ENCODE peak calls at places on chromosome 17, in six cellular contexts. One of them, this sample, is unnamed.

GRCh38 chr17:49365667-49366066 is 3.6 kb upstream of the ZNF652 start:
- DNase-seq in foreskin fibroblast: no peak
- DNase-seq in NB4: peak; percentile 61
- DNase-seq in fibroblast of the aortic adventitia: no peak
- DNase-seq in body of pancreas: no peak
- DNase-seq in psoas muscle: no peak
- DNase-seq in this sample: no peak

GRCh38 chr17:48542956-48543853 is 1.7 kb downstream of the HOXB2 start:
- DNase-seq in foreskin fibroblast: peak; percentile 59
- DNase-seq in fibroblast of the aortic adventitia: peak; percentile 54
- DNase-seq in psoas muscle: peak; percentile 73
- DNase-seq in body of pancreas: no peak
- DNase-seq in NB4: no peak
- DNase-seq in this sample: no peak

GRCh38 chr17:16989230-16989952 is 17.5 kb upstream of the TNFRSF13B start:
- DNase-seq in NB4: peak; percentile 45
- DNase-seq in body of pancreas: no peak
- DNase-seq in foreskin fibroblast: no peak
- DNase-seq in psoas muscle: peak; percentile 39
- DNase-seq in fibroblast of the aortic adventitia: no peak
- DNase-seq in this sample: no peak

GRCh38 chr17:28368915-28369683 is 1.0 kb downstream of the VTN start:
- DNase-seq in fibroblast of the aortic adventitia: no peak
- DNase-seq in psoas muscle: no peak
- DNase-seq in body of pancreas: no peak
- DNase-seq in NB4: no peak
- DNase-seq in foreskin fibroblast: no peak
- DNase-seq in this sample: no peak

GRCh38 chr17:81601525-81602120 is 35.3 kb downstream of the NPLOC4 start:
- DNase-seq in psoas muscle: no peak
- DNase-seq in NB4: peak; percentile 78
- DNase-seq in foreskin fibroblast: peak; percentile 70
- DNase-seq in fibroblast of the aortic adventitia: peak; percentile 87
- DNase-seq in body of pancreas: peak; percentile 52
- DNase-seq in this sample: no peak

GRCh38 chr17:46003907-46004748 is 5.1 kb downstream of the STH start:
- DNase-seq in foreskin fibroblast: peak; percentile 9
- DNase-seq in fibroblast of the aortic adventitia: peak; percentile 23
- DNase-seq in NB4: no peak
- DNase-seq in body of pancreas: peak; percentile 94
- DNase-seq in psoas muscle: peak; percentile 67
- DNase-seq in this sample: no peak

GRCh38 chr17:64461788-64462187 is 12.9 kb downstream of the MILR1 start:
- DNase-seq in psoas muscle: no peak
- DNase-seq in fibroblast of the aortic adventitia: no peak
- DNase-seq in foreskin fibroblast: no peak
- DNase-seq in body of pancreas: no peak
- DNase-seq in NB4: no peak
- DNase-seq in this sample: no peak

GRCh38 chr17:42518046-42518754 is 17.8 kb upstream of the NAGLU start:
- DNase-seq in body of pancreas: peak; percentile 78
- DNase-seq in psoas muscle: peak; percentile 90
- DNase-seq in foreskin fibroblast: peak; percentile 98
- DNase-seq in NB4: peak; percentile 29
- DNase-seq in fibroblast of the aortic adventitia: peak; percentile 99
- DNase-seq in this sample: peak; percentile 85

GRCh38 chr17:80389011-80389995 is 25.7 kb upstream of the ENDOV start:
- DNase-seq in fibroblast of the aortic adventitia: no peak
- DNase-seq in body of pancreas: no peak
- DNase-seq in foreskin fibroblast: no peak
- DNase-seq in NB4: no peak
- DNase-seq in psoas muscle: no peak
- DNase-seq in this sample: no peak

GRCh38 chr17:72145972-72146755 is 25.3 kb downstream of the SOX9 start:
- DNase-seq in body of pancreas: no peak
- DNase-seq in NB4: no peak
- DNase-seq in foreskin fibroblast: peak; percentile 12
- DNase-seq in psoas muscle: no peak
- DNase-seq in fibroblast of the aortic adventitia: no peak
- DNase-seq in this sample: no peak

GRCh38 chr17:81821603-81822311 is 11.3 kb downstream of the MCRIP1 start:
- DNase-seq in NB4: peak; percentile 54
- DNase-seq in body of pancreas: peak; percentile 96
- DNase-seq in fibroblast of the aortic adventitia: peak; percentile 55
- DNase-seq in psoas muscle: peak; percentile 95
- DNase-seq in foreskin fibroblast: peak; percentile 51
- DNase-seq in this sample: no peak

GRCh38 chr17:39663688-39664580 is 1.2 kb upstream of the TCAP start:
- DNase-seq in psoas muscle: peak; percentile 84
- DNase-seq in foreskin fibroblast: peak; percentile 16
- DNase-seq in NB4: no peak
- DNase-seq in body of pancreas: no peak
- DNase-seq in fibroblast of the aortic adventitia: no peak
- DNase-seq in this sample: no peak

GRCh38 chr17:68057531-68057952 is 22.0 kb downstream of the KPNA2 start:
- DNase-seq in fibroblast of the aortic adventitia: peak; percentile 65
- DNase-seq in body of pancreas: no peak
- DNase-seq in NB4: peak; percentile 54
- DNase-seq in psoas muscle: no peak
- DNase-seq in foreskin fibroblast: no peak
- DNase-seq in this sample: no peak

GRCh38 chr17:80348551-80349436 is 66.2 kb upstream of the ENDOV start:
- DNase-seq in body of pancreas: no peak
- DNase-seq in psoas muscle: peak; percentile 32
- DNase-seq in fibroblast of the aortic adventitia: no peak
- DNase-seq in foreskin fibroblast: peak; percentile 20
- DNase-seq in NB4: peak; percentile 64
- DNase-seq in this sample: no peak

GRCh38 chr17:55903028-55903690 is 152.3 kb downstream of the PCTP start:
- DNase-seq in psoas muscle: no peak
- DNase-seq in NB4: no peak
- DNase-seq in body of pancreas: no peak
- DNase-seq in fibroblast of the aortic adventitia: no peak
- DNase-seq in foreskin fibroblast: no peak
- DNase-seq in this sample: no peak

GRCh38 chr17:4643676-4644075 is 2.2 kb upstream of the ALOX15 start:
- DNase-seq in fibroblast of the aortic adventitia: no peak
- DNase-seq in body of pancreas: no peak
- DNase-seq in psoas muscle: no peak
- DNase-seq in foreskin fibroblast: no peak
- DNase-seq in NB4: no peak
- DNase-seq in this sample: no peak

GRCh38 chr17:16442594-16443389 is 27.4 kb downstream of the TRPV2 start:
- DNase-seq in fibroblast of the aortic adventitia: no peak
- DNase-seq in psoas muscle: no peak
- DNase-seq in foreskin fibroblast: no peak
- DNase-seq in body of pancreas: no peak
- DNase-seq in NB4: peak; percentile 55
- DNase-seq in this sample: no peak

GRCh38 chr17:31690118-31690517 is 168.9 kb downstream of the COPRS start:
- DNase-seq in psoas muscle: no peak
- DNase-seq in foreskin fibroblast: peak; percentile 48
- DNase-seq in body of pancreas: no peak
- DNase-seq in NB4: no peak
- DNase-seq in fibroblast of the aortic adventitia: no peak
- DNase-seq in this sample: no peak

GRCh38 chr17:28810437-28810836 is 32.2 kb downstream of the FAM222B start:
- DNase-seq in body of pancreas: no peak
- DNase-seq in fibroblast of the aortic adventitia: no peak
- DNase-seq in foreskin fibroblast: no peak
- DNase-seq in NB4: no peak
- DNase-seq in psoas muscle: no peak
- DNase-seq in this sample: no peak

GRCh38 chr17:60173304-60173807 is 23.6 kb downstream of the CA4 start:
- DNase-seq in NB4: peak; percentile 74
- DNase-seq in psoas muscle: no peak
- DNase-seq in foreskin fibroblast: peak; percentile 29
- DNase-seq in body of pancreas: no peak
- DNase-seq in fibroblast of the aortic adventitia: peak; percentile 21
- DNase-seq in this sample: no peak

GRCh38 chr17:73657473-73658116 is 13.3 kb upstream of the SDK2 start:
- DNase-seq in fibroblast of the aortic adventitia: no peak
- DNase-seq in psoas muscle: no peak
- DNase-seq in body of pancreas: peak; percentile 55
- DNase-seq in NB4: peak; percentile 40
- DNase-seq in foreskin fibroblast: no peak
- DNase-seq in this sample: no peak
- TF ChIP-seq CTCF in fibroblast of the aortic adventitia: peak; percentile 26
- TF ChIP-seq CTCF in psoas muscle: peak; percentile 28
- TF ChIP-seq CTCF in body of pancreas: peak; percentile 44
- TF ChIP-seq CTCF in NB4: peak; percentile 63
- TF ChIP-seq CTCF in foreskin fibroblast: peak; percentile 24
- TF ChIP-seq CTCF in this sample: peak; percentile 77

GRCh38 chr17:79018045-79018695 is 5.8 kb upstream of the C1QTNF1 start:
- DNase-seq in fibroblast of the aortic adventitia: peak; percentile 33
- DNase-seq in body of pancreas: peak; percentile 4
- DNase-seq in NB4: no peak
- DNase-seq in psoas muscle: no peak
- DNase-seq in foreskin fibroblast: no peak
- DNase-seq in this sample: no peak

GRCh38 chr17:79020631-79021301 is 3.2 kb upstream of the C1QTNF1 start:
- DNase-seq in psoas muscle: no peak
- DNase-seq in fibroblast of the aortic adventitia: peak; percentile 55
- DNase-seq in body of pancreas: peak; percentile 5
- DNase-seq in NB4: no peak
- DNase-seq in foreskin fibroblast: no peak
- DNase-seq in this sample: no peak

GRCh38 chr17:79019260-79019630 is 4.7 kb upstream of the C1QTNF1 start:
- DNase-seq in psoas muscle: no peak
- DNase-seq in foreskin fibroblast: no peak
- DNase-seq in NB4: no peak
- DNase-seq in body of pancreas: no peak
- DNase-seq in fibroblast of the aortic adventitia: no peak
- DNase-seq in this sample: no peak

GRCh38 chr17:79017546-79017945 is 6.4 kb upstream of the C1QTNF1 start:
- DNase-seq in body of pancreas: peak; percentile 35
- DNase-seq in psoas muscle: no peak
- DNase-seq in fibroblast of the aortic adventitia: no peak
- DNase-seq in foreskin fibroblast: no peak
- DNase-seq in NB4: no peak
- DNase-seq in this sample: no peak

DNA sequence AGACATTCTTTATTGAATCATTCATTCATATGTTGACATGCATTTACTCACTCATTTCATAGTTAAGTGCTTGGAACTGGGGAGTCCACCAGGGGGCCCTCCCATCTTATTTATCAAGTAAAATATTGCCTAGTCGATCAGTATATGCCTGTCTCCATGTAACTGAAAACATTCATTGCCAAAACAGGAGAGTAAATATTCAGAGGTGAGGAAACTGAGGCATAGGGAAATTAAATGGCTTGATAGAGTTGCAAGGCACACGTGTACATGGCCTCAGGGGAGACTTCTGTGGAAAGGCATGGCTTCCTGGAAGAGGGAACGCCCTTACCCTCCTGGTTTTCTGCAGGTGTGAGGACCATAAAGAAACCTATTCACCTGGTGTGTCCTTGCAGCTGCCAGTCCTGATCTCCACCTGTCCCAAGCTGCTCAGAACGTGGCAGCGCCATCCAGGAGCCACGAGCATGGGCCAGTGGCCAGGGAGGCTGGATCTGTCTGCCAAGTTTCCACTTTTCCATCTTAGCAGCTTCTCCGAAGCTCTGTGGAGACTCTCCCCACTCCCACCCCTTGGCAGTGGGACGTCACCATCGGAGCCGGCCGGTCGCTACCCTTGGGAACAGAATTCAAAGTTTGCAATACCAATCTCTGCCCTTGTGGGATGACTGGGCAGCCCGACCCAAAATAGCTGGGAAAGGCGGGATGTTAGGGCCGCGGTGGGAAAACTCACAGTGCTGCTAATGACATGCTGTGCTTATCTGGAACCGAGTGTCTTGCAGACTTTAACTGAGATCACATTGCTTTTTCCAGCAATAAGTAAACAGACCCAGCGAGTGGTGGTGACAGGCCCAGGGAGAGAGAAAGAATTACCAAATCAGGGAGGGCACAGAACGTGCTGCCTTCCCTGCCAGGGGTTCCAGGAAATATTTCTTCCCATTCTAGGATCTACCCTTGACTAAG is 4.1 kb upstream of the C1QTNF1 start:
- DNase-seq in NB4: peak; percentile 66
- DNase-seq in fibroblast of the aortic adventitia: peak; percentile 88
- DNase-seq in foreskin fibroblast: peak; percentile 66
- DNase-seq in psoas muscle: peak; percentile 72
- DNase-seq in body of pancreas: peak; percentile 50
- DNase-seq in this sample: no peak
- TF ChIP-seq CTCF in NB4: peak; percentile 51
- TF ChIP-seq CTCF in fibroblast of the aortic adventitia: peak; percentile 75
- TF ChIP-seq CTCF in foreskin fibroblast: peak; percentile 75
- TF ChIP-seq CTCF in psoas muscle: peak; percentile 64
- TF ChIP-seq CTCF in body of pancreas: peak; percentile 43
- TF ChIP-seq CTCF in this sample: peak; percentile 81

DNA sequence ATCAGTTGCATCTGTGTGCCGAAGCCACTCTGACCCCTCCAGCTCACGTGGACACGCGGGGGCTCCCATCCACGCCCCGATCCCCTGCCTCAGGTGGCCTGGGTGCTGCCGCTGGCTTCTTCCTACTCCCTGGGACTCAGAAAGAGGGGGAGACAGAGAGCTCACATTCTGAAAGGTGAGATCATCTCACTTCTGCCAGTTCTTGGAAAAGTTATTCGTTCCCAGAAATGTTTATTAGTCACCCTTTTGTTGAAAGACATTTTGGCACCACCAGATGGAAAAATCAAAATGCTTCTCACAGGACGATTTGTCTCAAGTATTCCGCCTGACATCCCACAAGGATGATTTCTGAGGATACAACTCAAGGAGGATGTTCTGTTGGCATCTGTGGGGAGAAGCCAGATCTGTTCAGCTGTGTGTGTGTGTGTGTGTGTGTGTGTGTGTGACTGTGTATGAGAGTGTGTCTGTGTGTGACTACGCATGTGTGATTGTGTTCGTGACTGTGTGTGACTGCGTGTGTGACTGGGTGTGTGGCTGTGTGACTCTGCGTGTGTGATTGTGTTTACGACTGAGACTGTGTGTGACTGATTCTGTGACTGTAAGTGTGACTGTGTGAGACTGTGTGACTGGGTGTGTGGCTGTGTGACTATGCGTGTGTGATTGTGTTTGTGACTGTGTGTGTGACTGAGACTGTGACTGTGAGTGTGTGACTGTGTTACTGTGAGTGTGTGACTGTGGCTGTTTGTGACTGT is 207.3 kb downstream of the NTN1 start:
- DNase-seq in NB4: no peak
- DNase-seq in psoas muscle: no peak
- DNase-seq in body of pancreas: no peak
- DNase-seq in foreskin fibroblast: peak; percentile 71
- DNase-seq in fibroblast of the aortic adventitia: peak; percentile 83
- DNase-seq in this sample: no peak
- TF ChIP-seq CTCF in NB4: no peak
- TF ChIP-seq CTCF in psoas muscle: no peak
- TF ChIP-seq CTCF in body of pancreas: no peak
- TF ChIP-seq CTCF in foreskin fibroblast: peak; percentile 11
- TF ChIP-seq CTCF in fibroblast of the aortic adventitia: peak; percentile 19
- TF ChIP-seq CTCF in this sample: no peak

GRCh38 chr17:75549246-75550138 is 24.0 kb downstream of the LLGL2 start:
- DNase-seq in NB4: no peak
- DNase-seq in body of pancreas: peak; percentile 96
- DNase-seq in fibroblast of the aortic adventitia: no peak
- DNase-seq in psoas muscle: no peak
- DNase-seq in foreskin fibroblast: no peak
- DNase-seq in this sample: peak; percentile 37
- TF ChIP-seq CTCF in NB4: no peak
- TF ChIP-seq CTCF in body of pancreas: no peak
- TF ChIP-seq CTCF in fibroblast of the aortic adventitia: no peak
- TF ChIP-seq CTCF in psoas muscle: no peak
- TF ChIP-seq CTCF in foreskin fibroblast: no peak
- TF ChIP-seq CTCF in this sample: no peak

This sample was measured in CD14-positive monocyte.